ENCODE peak calls at places on chromosomes 2 and 18, in eight cellular contexts. C, K, J, R, X, F, S and Z are unnamed samples. For H3K27me3, the result is how much of the 10 kb centered on the place peaks cover.

GRCh38 chr18:4020026-4020425 is 435.1 kb downstream of the DLGAP1 start:
- DNase-seq in C (no peak), K (no peak), J (no peak), R (no peak), X (no peak), F (no peak), S (no peak), Z (no peak)

GRCh38 chr2:213490087-213490486 is 205.8 kb downstream of the SPAG16 start:
- DNase-seq in C (no peak), K (no peak), J (no peak), R (peak), X (no peak), F (no peak), S (peak), Z (no peak)

GRCh38 chr2:204487447-204488229 is 57.6 kb upstream of the PARD3B start:
- DNase-seq in C (no peak), K (no peak), J (no peak), R (no peak), X (peak), F (no peak), S (no peak), Z (no peak)

GRCh38 chr18:79911009-79911870 is 40.2 kb downstream of the SLC66A2 start:
- DNase-seq in C (no peak), K (no peak), J (no peak), R (no peak), X (no peak), F (no peak), S (no peak), Z (no peak)

GRCh38 chr18:61743775-61744531 is 148.9 kb downstream of the RNF152 start:
- DNase-seq in C (no peak), K (no peak), J (no peak), R (peak), X (no peak), F (no peak), S (no peak), Z (no peak)

GRCh38 chr2:117794668-117795067 is 19.8 kb upstream of the DDX18 start:
- DNase-seq in C (no peak), K (no peak), J (no peak), R (no peak), X (no peak), F (no peak), S (no peak), Z (no peak)

GRCh38 chr18:35267809-35268208 is 22.2 kb downstream of the ZSCAN30 start:
- DNase-seq in C (no peak), K (peak), J (peak), R (no peak), X (no peak), F (peak), S (no peak), Z (no peak)

GRCh38 chr2:3692375-3692774 is 11.0 kb upstream of the DCDC2C start:
- DNase-seq in C (no peak), K (no peak), J (no peak), R (peak), X (no peak), F (no peak), S (peak), Z (no peak)

GRCh38 chr2:54768772-54769428 is 45.4 kb downstream of the EML6 start:
- DNase-seq in C (no peak), K (no peak), J (no peak), R (no peak), X (no peak), F (no peak), S (no peak), Z (no peak)

GRCh38 chr2:76569819-76570218 is 859.1 kb upstream of the GCFC2 start:
- DNase-seq in C (no peak), K (no peak), J (no peak), R (no peak), X (no peak), F (no peak), S (no peak), Z (no peak)

GRCh38 chr18:8548186-8548585 is 61.1 kb upstream of the RAB12 start:
- DNase-seq in C (no peak), K (no peak), J (peak), R (no peak), X (no peak), F (no peak), S (no peak), Z (no peak)

GRCh38 chr2:96531366-96531765 is 5.2 kb upstream of the ARID5A start:
- DNase-seq in C (no peak), K (peak), J (peak), R (no peak), X (no peak), F (no peak), S (no peak), Z (no peak)

GRCh38 chr2:150371066-150371812 is 116.2 kb downstream of the RND3 start:
- DNase-seq in C (no peak), K (no peak), J (no peak), R (no peak), X (no peak), F (no peak), S (no peak), Z (no peak)

GRCh38 chr2:69559696-69560482 is 83.7 kb downstream of the AAK1 start:
- DNase-seq in C (no peak), K (no peak), J (no peak), R (peak), X (peak), F (no peak), S (peak), Z (no peak)

GRCh38 chr2:55120634-55121359 is 70.5 kb upstream of the RTN4 start:
- DNase-seq in C (no peak), K (peak), J (peak), R (peak), X (peak), F (no peak), S (peak), Z (no peak)

GRCh38 chr2:156339866-156340265 is 7.3 kb upstream of the NR4A2 start:
- DNase-seq in C (no peak), K (no peak), J (no peak), R (no peak), X (no peak), F (no peak), S (no peak), Z (no peak)

GRCh38 chr2:240597419-240598181 is 11.1 kb downstream of the CAPN10 start:
- DNase-seq in C (no peak), K (peak), J (peak), R (no peak), X (no peak), F (no peak), S (no peak), Z (no peak)

GRCh38 chr2:113796592-113797180 is 40.2 kb upstream of the SLC35F5 start:
- DNase-seq in C (no peak), K (no peak), J (no peak), R (no peak), X (no peak), F (no peak), S (no peak), Z (no peak)

GRCh38 chr2:31256611-31257382 is 22.8 kb downstream of the EHD3 start:
- DNase-seq in C (no peak), K (no peak), J (no peak), R (no peak), X (no peak), F (no peak), S (no peak), Z (no peak)

GRCh38 chr18:48023334-48024008 is 93.0 kb upstream of the SMAD2 start:
- DNase-seq in C (peak), K (no peak), J (peak), R (peak), X (peak), F (no peak), S (peak), Z (no peak)

GRCh38 chr18:45962461-45962860 is 4.7 kb downstream of the EPG5 start:
- DNase-seq in C (no peak), K (no peak), J (no peak), R (no peak), X (peak), F (peak), S (peak), Z (peak)

GRCh38 chr18:75209952-75210261 is 690 bp upstream of the TSHZ1 start:
- DNase-seq in C (no peak), K (no peak), J (no peak), R (peak), X (no peak), F (no peak), S (peak), Z (no peak)

GRCh38 chr2:1730047-1730937 is 14.0 kb downstream of the PXDN start:
- DNase-seq in C (no peak), K (no peak), J (peak), R (peak), X (peak), F (no peak), S (no peak), Z (no peak)

GRCh38 chr18:9506046-9506792 is 30.9 kb downstream of the RALBP1 start:
- DNase-seq in C (peak), K (no peak), J (no peak), R (no peak), X (peak), F (no peak), S (peak), Z (no peak)

GRCh38 chr2:197803033-197803444 is 1.4 kb upstream of the PLCL1 start:
- DNase-seq in C (peak), K (no peak), J (peak), R (peak), X (peak), F (no peak), S (peak), Z (no peak)

GRCh38 chr2:44825702-44826101 is 115.8 kb upstream of the SIX3 start:
- DNase-seq in C (no peak), K (no peak), J (no peak), R (peak), X (no peak), F (no peak), S (no peak), Z (no peak)

GRCh38 chr2:45918816-45919655 is 267.6 kb downstream of the PRKCE start:
- DNase-seq in C (no peak), K (no peak), J (no peak), R (no peak), X (no peak), F (no peak), S (no peak), Z (no peak)

GRCh38 chr2:118013221-118013723 is 598 bp downstream of the CCDC93 start:
- DNase-seq in C (peak), K (peak), J (peak), R (peak), X (peak), F (peak), S (peak), Z (no peak)

GRCh38 chr2:128442891-128443302 is 124.2 kb upstream of the HS6ST1 start:
- DNase-seq in C (no peak), K (no peak), J (no peak), R (no peak), X (no peak), F (no peak), S (peak), Z (no peak)

GRCh38 chr18:8763611-8764010 is 58.3 kb downstream of the MTCL1 start:
- DNase-seq in C (no peak), K (no peak), J (no peak), R (no peak), X (no peak), F (no peak), S (no peak), Z (no peak)

GRCh38 chr2:164954954-164955701 is at the start of gene SLC38A11:
- DNase-seq in C (peak), K (no peak), J (peak), R (no peak), X (no peak), F (no peak), S (no peak), Z (no peak)

GRCh38 chr2:161246301-161246700 is 61.9 kb upstream of the PSMD14 start:
- DNase-seq in C (no peak), K (no peak), J (no peak), R (peak), X (no peak), F (no peak), S (peak), Z (no peak)

GRCh38 chr18:26656944-26657536 is 108.7 kb upstream of the KCTD1 start:
- DNase-seq in C (peak), K (peak), J (peak), R (peak), X (peak), F (no peak), S (peak), Z (no peak)

GRCh38 chr2:160156665-160157064 is 43.4 kb downstream of the ITGB6 start:
- DNase-seq in C (no peak), K (no peak), J (no peak), R (no peak), X (peak), F (no peak), S (no peak), Z (no peak)

GRCh38 chr2:96109931-96110511 is 6.3 kb downstream of the ADRA2B start:
- DNase-seq in C (no peak), K (peak), J (no peak), R (no peak), X (no peak), F (no peak), S (no peak), Z (no peak)

GRCh38 chr2:108612153-108612513 is 77.9 kb downstream of the LIMS1 start:
- DNase-seq in C (no peak), K (no peak), J (no peak), R (no peak), X (no peak), F (no peak), S (no peak), Z (no peak)

GRCh38 chr18:70046796-70047195 is 99.1 kb upstream of the CD226 start:
- DNase-seq in C (no peak), K (no peak), J (no peak), R (no peak), X (no peak), F (no peak), S (no peak), Z (no peak)

GRCh38 chr2:206471524-206472062 is 28.3 kb downstream of the ADAM23 start:
- DNase-seq in C (no peak), K (no peak), J (no peak), R (no peak), X (no peak), F (no peak), S (no peak), Z (no peak)

GRCh38 chr2:120472891-120473309 is 127.0 kb downstream of the INHBB start:
- DNase-seq in C (peak), K (no peak), J (no peak), R (no peak), X (no peak), F (no peak), S (no peak), Z (no peak)
- H3K27ac ChIP-seq in C (peak), K (no peak), J (no peak), R (no peak), X (no peak), F (no peak), S (no peak), Z (no peak)

GRCh38 chr2:18483896-18484295 is 76.6 kb downstream of the RDH14 start:
- DNase-seq in C (no peak), K (no peak), J (no peak), R (no peak), X (no peak), F (no peak), S (no peak), Z (no peak)

GRCh38 chr2:18479901-18480369 is 80.5 kb downstream of the RDH14 start:
- DNase-seq in C (no peak), K (no peak), J (no peak), R (no peak), X (no peak), F (no peak), S (no peak), Z (no peak)

GRCh38 chr2:18487266-18487665 is 73.2 kb downstream of the RDH14 start:
- DNase-seq in C (no peak), K (no peak), J (no peak), R (no peak), X (no peak), F (no peak), S (no peak), Z (no peak)

DNA sequence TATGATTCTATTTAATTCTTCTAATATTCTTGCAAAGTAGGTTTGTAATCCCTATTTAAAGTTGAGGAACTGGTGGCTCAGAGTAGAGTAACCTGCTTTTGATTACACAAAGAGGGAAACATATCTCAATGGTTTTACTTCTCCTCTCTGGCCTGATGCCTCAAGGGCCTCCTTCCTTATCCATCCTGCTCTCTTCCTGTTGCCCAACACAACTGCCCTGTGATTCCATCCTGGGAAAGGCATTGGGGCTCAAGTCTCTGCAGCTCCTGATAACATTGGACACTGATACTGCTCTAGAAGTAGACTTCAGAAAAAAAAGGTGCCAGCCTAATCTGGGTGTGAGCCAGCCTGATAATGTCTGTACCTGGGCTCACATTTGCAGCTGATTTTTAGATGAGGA is 75.8 kb downstream of the RDH14 start:
- DNase-seq in C (no peak), K (no peak), J (no peak), R (no peak), X (no peak), F (no peak), S (no peak), Z (no peak)
- H3K27me3 ChIP-seq in C (under half), K (under half), J (under half), R (under half), X (under half), F (under half), S (under half), Z (under half)

DNA sequence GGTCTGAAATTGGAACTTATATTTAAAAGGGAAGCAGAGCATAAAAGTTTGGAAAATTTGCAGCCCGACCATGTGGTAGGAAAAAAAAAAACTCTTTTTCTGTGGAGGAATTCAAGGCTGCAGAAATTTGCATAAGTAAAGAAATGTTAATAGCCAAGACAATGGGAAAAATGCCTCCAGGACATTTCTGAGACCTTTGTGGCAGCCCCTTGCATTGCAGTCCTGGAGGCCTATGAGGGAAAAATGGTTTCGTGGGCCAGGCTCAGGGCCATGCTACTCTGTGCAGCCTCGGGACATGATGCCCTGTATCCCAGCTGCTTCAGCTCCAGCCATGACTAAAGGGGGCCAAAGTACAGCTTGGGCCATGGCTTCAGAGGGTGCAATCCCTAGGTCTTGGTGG is 71.9 kb upstream of the SLC16A14 start:
- DNase-seq in C (no peak), K (no peak), J (no peak), R (no peak), X (no peak), F (no peak), S (no peak), Z (no peak)
- H3K27ac ChIP-seq in C (no peak), K (no peak), J (no peak), R (no peak), X (no peak), F (no peak), S (no peak), Z (no peak)

DNA sequence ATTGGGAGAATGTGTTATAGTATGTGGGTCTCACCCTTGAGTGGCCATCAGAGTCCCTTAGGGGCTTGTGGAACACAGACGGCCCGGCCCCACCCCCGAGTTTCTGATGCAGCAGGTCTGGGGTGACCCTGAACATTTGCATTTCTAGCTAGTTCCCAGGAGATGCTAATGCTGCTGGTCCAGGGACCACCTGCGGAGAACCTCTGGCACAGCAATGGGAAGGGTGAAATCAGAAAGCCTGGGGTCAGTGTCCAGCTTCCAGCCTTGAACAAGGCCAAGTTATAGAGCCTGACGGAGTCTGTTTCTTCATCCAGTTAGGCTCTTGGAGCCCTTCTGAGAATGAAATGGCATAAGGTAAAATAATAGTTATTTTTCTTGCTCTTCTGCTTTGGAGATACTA is 126.5 kb downstream of the RGPD3 start:
- DNase-seq in C (no peak), K (no peak), J (no peak), R (no peak), X (no peak), F (no peak), S (no peak), Z (no peak)
- H3K27me3 ChIP-seq in C (under half), K (under half), J (under half), R (under half), X (under half), F (under half), S (under half), Z (under half)

DNA sequence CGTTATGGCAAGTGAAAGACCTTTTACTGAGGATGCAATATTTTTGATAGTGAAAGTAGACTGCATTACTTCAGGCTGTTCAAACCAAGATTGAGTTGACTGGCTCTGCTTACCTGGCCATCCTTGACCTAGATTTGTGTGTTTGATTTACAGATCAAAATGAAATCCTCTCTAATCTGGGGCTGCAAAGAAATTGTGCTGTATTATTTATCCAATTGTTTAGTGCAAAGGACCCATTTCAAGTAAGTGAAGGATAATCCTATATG is 33.4 kb upstream of the WDR75 start:
- DNase-seq in C (no peak), K (no peak), J (no peak), R (no peak), X (no peak), F (no peak), S (no peak), Z (no peak)
- H3K27ac ChIP-seq in C (no peak), K (peak), J (no peak), R (peak), X (peak), F (no peak), S (no peak), Z (no peak)

GRCh38 chr2:222320441-222321395 is 21.9 kb upstream of the PAX3 start:
- DNase-seq in C (no peak), K (no peak), J (no peak), R (no peak), X (no peak), F (no peak), S (peak), Z (no peak)
- H3K27me3 ChIP-seq in C (under half), K (under half), J (under half), R (under half), X (half or more), F (under half), S (under half), Z (under half)

GRCh38 chr2:20196881-20197204 is 28.1 kb downstream of the SDC1 start:
- DNase-seq in C (no peak), K (no peak), J (no peak), R (no peak), X (no peak), F (no peak), S (no peak), Z (no peak)

GRCh38 chr2:20198796-20199361 is 26.1 kb downstream of the SDC1 start:
- DNase-seq in C (no peak), K (no peak), J (no peak), R (no peak), X (no peak), F (no peak), S (no peak), Z (no peak)

GRCh38 chr2:20196053-20196880 is 28.7 kb downstream of the SDC1 start:
- DNase-seq in C (peak), K (no peak), J (no peak), R (no peak), X (no peak), F (no peak), S (no peak), Z (no peak)

GRCh38 chr2:20199381-20200270 is 25.3 kb downstream of the SDC1 start:
- DNase-seq in C (no peak), K (no peak), J (no peak), R (no peak), X (no peak), F (no peak), S (no peak), Z (no peak)

GRCh38 chr2:20198001-20198400 is 26.9 kb downstream of the SDC1 start:
- DNase-seq in C (peak), K (no peak), J (no peak), R (no peak), X (no peak), F (no peak), S (no peak), Z (no peak)
- H3K27ac ChIP-seq in C (peak), K (no peak), J (no peak), R (no peak), X (no peak), F (no peak), S (no peak), Z (no peak)